ENCODE peak calls at places on chromosomes 4 and X, in six cellular contexts. P is GM12892, N is GM12878, I is HepG2, B is H1, K is K562. A is an unnamed sample.

GRCh38 chrX:97597954-97598353 is 714.2 kb downstream of the RPA4 start:
- DNase-seq in P (no peak), N (no peak), I (no peak), B (peak), K (no peak), A (no peak)

GRCh38 chr4:74536557-74536956 is 91.6 kb downstream of the AREG start:
- DNase-seq in P (no peak), N (no peak), I (no peak), B (no peak), K (no peak), A (no peak)

GRCh38 chrX:15758140-15758539 is 20.1 kb downstream of the CA5B start:
- DNase-seq in P (no peak), N (no peak), I (no peak), B (no peak), K (no peak), A (no peak)

GRCh38 chr4:106986486-106986885 is 49.6 kb downstream of the DKK2 start:
- DNase-seq in P (no peak), N (no peak), I (no peak), B (no peak), K (no peak), A (no peak)

GRCh38 chr4:150082241-150082640 is 4.0 kb downstream of the DCLK2 start:
- DNase-seq in P (no peak), N (peak), I (no peak), B (no peak), K (no peak), A (peak)

GRCh38 chr4:22695917-22696316 is 3.2 kb downstream of the GBA3 start:
- DNase-seq in P (no peak), N (no peak), I (no peak), B (no peak), K (no peak), A (no peak)

GRCh38 chrX:149512225-149512885 is 7.2 kb upstream of the IDS start:
- DNase-seq in P (no peak), N (peak), I (peak), B (no peak), K (peak), A (no peak)

GRCh38 chr4:139144911-139145551 is 32.0 kb downstream of the ELF2 start:
- DNase-seq in P (no peak), N (no peak), I (no peak), B (no peak), K (no peak), A (no peak)

GRCh38 chr4:159484049-159484448 is 381.2 kb downstream of the RAPGEF2 start:
- DNase-seq in P (no peak), N (no peak), I (no peak), B (no peak), K (no peak), A (no peak)

GRCh38 chr4:10983885-10984284 is 299.3 kb upstream of the CLNK start:
- DNase-seq in P (no peak), N (no peak), I (no peak), B (no peak), K (no peak), A (no peak)

GRCh38 chrX:39714471-39714870 is 383.3 kb downstream of the BCOR start:
- DNase-seq in P (no peak), N (no peak), I (no peak), B (no peak), K (no peak), A (no peak)

GRCh38 chr4:15755321-15755750 is 22.8 kb upstream of the CD38 start:
- DNase-seq in P (no peak), N (no peak), I (no peak), B (no peak), K (no peak), A (no peak)

GRCh38 chr4:77220841-77221613 is 64.0 kb downstream of the CCNG2 start:
- DNase-seq in P (no peak), N (no peak), I (no peak), B (no peak), K (no peak), A (no peak)

GRCh38 chr4:2096073-2096609 is 37.0 kb downstream of the NAT8L start:
- DNase-seq in P (no peak), N (no peak), I (no peak), B (no peak), K (no peak), A (no peak)

GRCh38 chr4:7134737-7135388 is 57.5 kb upstream of the SORCS2 start:
- DNase-seq in P (no peak), N (no peak), I (no peak), B (no peak), K (no peak), A (no peak)

GRCh38 chr4:83112239-83112638 is 2.3 kb downstream of the PLAC8 start:
- DNase-seq in P (no peak), N (peak), I (peak), B (no peak), K (no peak), A (no peak)

GRCh38 chr4:1347410-1347864 is 429 bp downstream of the UVSSA start:
- DNase-seq in P (peak), N (no peak), I (peak), B (no peak), K (peak), A (peak)

GRCh38 chr4:38904090-38904666 is 36.6 kb downstream of the FAM114A1 start:
- DNase-seq in P (no peak), N (no peak), I (peak), B (no peak), K (no peak), A (no peak)

GRCh38 chr4:126223784-126224407 is 909.1 kb downstream of the FAT4 start:
- DNase-seq in P (no peak), N (no peak), I (peak), B (no peak), K (peak), A (no peak)

GRCh38 chr4:121397434-121397833 is 16.6 kb upstream of the QRFPR start:
- DNase-seq in P (no peak), N (no peak), I (no peak), B (no peak), K (no peak), A (no peak)

GRCh38 chr4:155696226-155696625 is 29.6 kb downstream of the GUCY1A1 start:
- DNase-seq in P (no peak), N (no peak), I (no peak), B (no peak), K (no peak), A (no peak)

GRCh38 chr4:165133150-165133549 is 20.5 kb upstream of the TMEM192 start:
- DNase-seq in P (no peak), N (no peak), I (no peak), B (no peak), K (no peak), A (no peak)

GRCh38 chrX:79169484-79169883 is 25.0 kb downstream of the GPR174 start:
- DNase-seq in P (no peak), N (no peak), I (no peak), B (no peak), K (no peak), A (no peak)

GRCh38 chrX:56813318-56813837 is 84.3 kb downstream of the NBDY start:
- DNase-seq in P (no peak), N (no peak), I (no peak), B (no peak), K (peak), A (no peak)

GRCh38 chr4:24570172-24570571 is 14.2 kb downstream of the DHX15 start:
- DNase-seq in P (no peak), N (no peak), I (no peak), B (no peak), K (no peak), A (no peak)

GRCh38 chr4:125735107-125735506 is 420.4 kb downstream of the FAT4 start:
- DNase-seq in P (no peak), N (no peak), I (peak), B (no peak), K (no peak), A (no peak)

GRCh38 chr4:1245481-1246051 is 3.4 kb downstream of the CTBP1 start:
- DNase-seq in P (no peak), N (no peak), I (no peak), B (no peak), K (no peak), A (no peak)

GRCh38 chr4:78634011-78634664 is 82.6 kb downstream of the ANXA3 start:
- DNase-seq in P (no peak), N (no peak), I (no peak), B (no peak), K (no peak), A (no peak)

GRCh38 chrX:22652596-22652995 is 347.2 kb upstream of the DDX53 start:
- DNase-seq in P (no peak), N (no peak), I (peak), B (no peak), K (no peak), A (no peak)

GRCh38 chrX:63258144-63258543 is 93.0 kb downstream of the SPIN4 start:
- DNase-seq in P (no peak), N (no peak), I (no peak), B (no peak), K (no peak), A (no peak)

GRCh38 chr4:20624783-20625364 is 75.4 kb upstream of the PACRGL start:
- DNase-seq in P (no peak), N (no peak), I (no peak), B (no peak), K (no peak), A (no peak)

GRCh38 chr4:146333895-146334262 is 119.5 kb downstream of the REELD1 start:
- DNase-seq in P (no peak), N (no peak), I (no peak), B (no peak), K (no peak), A (no peak)
- TF ChIP-seq TAF1 in P (no peak), N (no peak), I (no peak), B (no peak), K (no peak), A (no peak)

GRCh38 chr4:102500371-102501175 is 586 bp upstream of the NFKB1 start:
- DNase-seq in P (no peak), N (no peak), I (peak), B (no peak), K (peak), A (no peak)

GRCh38 chr4:102501635-102502382 is 650 bp downstream of the NFKB1 start:
- DNase-seq in P (peak), N (peak), I (peak), B (no peak), K (peak), A (peak)

GRCh38 chr4:102503831-102504786 is 3.0 kb downstream of the NFKB1 start:
- DNase-seq in P (no peak), N (no peak), I (no peak), B (no peak), K (no peak), A (no peak)

GRCh38 chr4:102503301-102503746 is 2.2 kb downstream of the NFKB1 start:
- DNase-seq in P (no peak), N (no peak), I (peak), B (no peak), K (peak), A (no peak)

GRCh38 chr4:102501176-102501634 is at the start of gene NFKB1:
- DNase-seq in P (peak), N (peak), I (peak), B (no peak), K (peak), A (peak)
- TF ChIP-seq POLR2A in P (peak), N (peak), I (no peak), B (no peak), K (no peak), A (peak)

GRCh38 chr4:73248821-73249220 is 9.8 kb downstream of the ANKRD17 start:
- DNase-seq in P (no peak), N (no peak), I (no peak), B (no peak), K (no peak), A (no peak)

GRCh38 chr4:73248416-73248815 is 10.2 kb downstream of the ANKRD17 start:
- DNase-seq in P (no peak), N (no peak), I (no peak), B (no peak), K (no peak), A (no peak)

GRCh38 chr4:73250642-73251041 is 8.0 kb downstream of the ANKRD17 start:
- DNase-seq in P (no peak), N (no peak), I (no peak), B (no peak), K (no peak), A (no peak)

GRCh38 chr4:73251384-73251783 is 7.2 kb downstream of the ANKRD17 start:
- DNase-seq in P (no peak), N (no peak), I (no peak), B (no peak), K (no peak), A (no peak)

DNA sequence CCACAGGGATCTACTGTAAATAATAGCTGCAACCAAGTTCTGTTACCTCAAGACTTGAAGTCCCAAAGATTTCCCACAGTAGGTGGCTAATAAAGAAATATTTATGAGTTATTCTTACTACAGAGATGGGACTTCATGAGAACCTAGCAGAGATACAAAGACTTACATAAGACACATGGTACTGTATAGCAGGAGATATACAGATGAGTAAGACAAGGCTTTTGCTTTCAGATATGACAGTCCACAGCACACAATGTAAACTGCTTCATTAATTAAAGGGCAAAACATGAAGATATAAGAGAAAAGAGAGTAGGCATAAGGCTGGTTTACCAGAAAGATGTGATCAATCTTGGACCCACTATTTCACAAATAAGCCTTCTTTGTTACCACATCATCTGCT is 6.6 kb downstream of the ANKRD17 start:
- DNase-seq in P (no peak), N (no peak), I (no peak), B (no peak), K (no peak), A (no peak)
- TF ChIP-seq TAF1 in P (no peak), N (no peak), I (no peak), B (no peak), K (no peak), A (no peak)

DNA sequence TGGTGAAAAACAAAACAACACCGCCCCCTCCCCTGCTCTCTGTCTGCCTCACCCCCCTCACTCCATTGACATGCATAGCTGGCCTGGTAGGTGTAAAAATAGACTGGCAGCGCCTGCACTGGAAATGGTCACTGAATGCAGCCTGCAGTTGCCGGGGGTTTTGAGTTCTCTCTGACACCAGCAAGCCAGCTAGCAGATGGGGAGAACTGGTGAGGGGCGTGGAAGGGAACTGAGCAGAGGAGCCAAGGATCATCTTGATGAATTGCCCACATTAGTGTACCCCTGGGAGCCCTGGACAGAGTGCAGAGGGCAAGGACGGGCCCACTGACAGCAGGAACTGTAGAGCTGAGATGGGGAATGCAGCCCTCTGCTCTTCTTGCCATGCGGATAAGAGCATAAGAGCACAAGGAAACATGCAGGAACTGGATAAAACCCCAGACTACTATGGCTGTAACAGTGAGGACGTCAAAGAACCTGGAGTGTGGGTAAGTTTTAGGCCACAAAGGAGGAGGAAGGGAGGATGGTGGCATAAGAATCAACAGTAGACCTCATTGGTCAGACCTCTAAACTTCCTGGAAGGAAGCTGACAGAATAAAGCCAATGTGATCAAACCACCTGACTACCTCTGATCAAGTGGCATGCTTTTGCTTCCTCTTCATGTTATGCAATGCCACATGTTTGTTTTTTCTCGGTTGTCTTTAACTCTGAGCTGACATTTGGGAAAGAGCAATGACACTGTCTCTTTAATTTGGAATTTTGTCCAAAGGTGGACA is 96.3 kb downstream of the ANK2 start:
- DNase-seq in P (no peak), N (no peak), I (peak), B (peak), K (no peak), A (no peak)
- TF ChIP-seq POLR2A in P (no peak), N (no peak), I (no peak), B (no peak), K (no peak), A (no peak)

GRCh38 chr4:84648863-84649647 is 66.1 kb downstream of the CDS1 start:
- DNase-seq in P (no peak), N (no peak), I (no peak), B (no peak), K (no peak), A (no peak)
- TF ChIP-seq TAF1 in P (no peak), N (no peak), I (no peak), B (no peak), K (no peak), A (no peak)

DNA sequence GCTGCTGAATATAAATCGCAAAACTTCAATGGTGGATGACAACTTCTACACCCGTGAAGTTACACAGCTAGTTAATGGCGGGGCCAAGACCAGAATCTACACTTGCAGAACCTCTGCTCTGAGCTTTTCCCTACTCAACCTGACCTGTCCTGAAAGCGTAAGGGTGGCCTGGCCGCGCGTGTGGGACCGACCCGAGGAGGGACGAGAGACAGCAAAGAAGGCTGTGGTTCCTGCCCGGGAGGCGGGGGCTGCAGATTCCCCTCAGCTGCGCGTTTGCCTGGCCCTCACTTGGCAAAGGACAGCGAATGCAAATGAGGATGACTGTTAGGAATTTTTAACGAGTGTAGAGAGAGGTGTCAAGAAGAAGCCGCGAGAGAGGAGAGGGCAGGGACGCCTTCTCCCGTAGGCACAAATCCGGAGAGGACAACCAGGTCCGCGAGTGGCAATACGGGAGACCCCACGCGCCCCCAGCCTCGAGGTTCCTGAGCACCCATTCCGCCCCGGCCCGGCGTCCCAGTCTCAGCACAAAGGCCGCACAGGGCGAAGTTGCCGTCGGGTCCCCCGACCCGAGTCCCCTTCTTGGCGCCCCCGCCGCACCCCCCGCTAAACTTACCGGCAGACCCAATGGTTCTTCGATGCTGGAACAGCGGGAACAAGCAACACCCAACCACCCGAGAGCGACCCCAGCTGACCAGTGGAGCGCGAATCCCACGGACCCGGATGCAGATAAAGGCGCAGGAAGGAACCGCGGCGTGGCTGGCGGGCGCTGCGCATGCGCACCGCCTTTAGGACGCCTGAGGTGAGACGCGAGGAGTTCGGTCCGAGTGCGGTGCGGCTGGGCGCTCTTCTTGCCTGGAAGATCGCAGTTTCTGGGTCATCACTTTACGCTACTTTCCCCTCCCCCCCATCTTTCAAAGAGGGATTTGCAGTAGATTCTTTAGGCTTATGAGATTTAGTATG is at the start of gene GNPDA2:
- DNase-seq in P (peak), N (peak), I (peak), B (peak), K (peak), A (peak)
- TF ChIP-seq POLR2A in P (peak), N (peak), I (peak), B (peak), K (peak), A (peak)

DNA sequence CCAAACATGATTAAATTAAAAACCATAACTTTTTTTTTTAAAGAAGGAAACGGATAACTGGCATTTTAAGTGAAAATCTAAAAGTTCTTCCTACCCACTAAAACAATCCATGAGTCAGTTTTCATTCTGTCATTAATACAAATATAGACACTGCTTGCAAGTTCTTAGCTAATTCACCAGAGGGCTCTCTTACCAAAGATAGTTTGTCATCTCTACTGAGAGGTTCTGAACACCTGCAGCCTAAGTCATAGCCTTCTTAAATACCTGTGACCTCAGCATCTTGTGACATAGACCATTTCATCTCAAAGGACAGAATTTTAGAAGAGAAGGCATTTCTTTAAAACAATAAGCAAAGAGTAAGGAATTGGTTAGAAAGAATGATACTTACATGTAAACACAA is 65.3 kb upstream of the FAM120C start:
- DNase-seq in P (no peak), N (no peak), I (peak), B (no peak), K (peak), A (no peak)
- TF ChIP-seq TAF1 in P (no peak), N (no peak), I (no peak), B (no peak), K (no peak), A (no peak)

GRCh38 chr4:185201983-185202962 is 1.5 kb downstream of the CFAP97 start:
- DNase-seq in P (no peak), N (no peak), I (peak), B (no peak), K (peak), A (no peak)
- TF ChIP-seq POLR2A in P (peak), N (no peak), I (peak), B (no peak), K (peak), A (no peak)

GRCh38 chr4:3683744-3684421 is 82.3 kb upstream of the ADRA2C start:
- DNase-seq in P (no peak), N (no peak), I (no peak), B (no peak), K (no peak), A (no peak)
- TF ChIP-seq TAF1 in P (no peak), N (no peak), I (no peak), B (no peak), K (no peak), A (no peak)

A was measured in GM12891.